ENCODE peak calls at places on chromosomes 4 and X, in nine cellular contexts. L is pancreas; C is body of pancreas; U is endothelial cell of umbilical vein; I is stomach; A is spleen; N is CD8-positive, alpha-beta T cell; W is breast epithelium; R is upper lobe of left lung. H is an unnamed sample.

GRCh38 chrX:134926864-134927263 is 63.9 kb upstream of the SMIM10 start:
- DNase-seq in U (no peak), L (no peak), W (no peak), N (no peak), I (no peak), R (no peak), C (no peak), A (no peak), H (no peak)

GRCh38 chr4:20490734-20491133 is 209.5 kb upstream of the PACRGL start:
- DNase-seq in N (no peak), L (no peak), I (no peak), U (no peak), C (no peak), A (no peak), R (no peak), W (no peak), H (no peak)

GRCh38 chrX:9133426-9133825 is 99.5 kb upstream of the FAM9B start:
- DNase-seq in W (no peak), R (no peak), A (no peak), N (no peak), L (no peak), U (no peak), C (no peak), I (no peak), H (no peak)

GRCh38 chrX:74343970-74344622 is 40.1 kb downstream of the ZCCHC13 start:
- DNase-seq in R (peak; percentile 73), U (peak; percentile 90), I (peak; percentile 67), C (peak; percentile 42), L (peak; percentile 65), W (peak; percentile 23), A (no peak), N (peak; percentile 37), H (no peak)

GRCh38 chr4:113499696-113500095 is 261.8 kb downstream of the CAMK2D start:
- DNase-seq in W (no peak), A (no peak), C (no peak), R (no peak), U (no peak), N (no peak), I (no peak), L (no peak), H (no peak)

GRCh38 chr4:189177130-189177529 is 763.5 kb upstream of the FRG1 start:
- DNase-seq in C (no peak), L (no peak), R (no peak), N (no peak), U (no peak), A (no peak), I (no peak), W (no peak), H (no peak)

GRCh38 chr4:134201216-134202098 is at the start of gene PABPC4L:
- DNase-seq in I (no peak), W (no peak), N (no peak), U (peak; percentile 77), A (peak; percentile 63), C (peak; percentile 17), R (peak; percentile 57), L (no peak), H (no peak)

GRCh38 chr4:22539251-22539650 is 23.4 kb upstream of the ADGRA3 start:
- DNase-seq in W (no peak), A (no peak), I (no peak), L (no peak), U (no peak), R (no peak), N (no peak), C (no peak), H (no peak)

GRCh38 chr4:40228497-40229365 is 31.9 kb downstream of the RHOH start:
- DNase-seq in R (no peak), C (no peak), I (no peak), N (no peak), U (no peak), A (no peak), W (no peak), L (no peak), H (no peak)

DNA sequence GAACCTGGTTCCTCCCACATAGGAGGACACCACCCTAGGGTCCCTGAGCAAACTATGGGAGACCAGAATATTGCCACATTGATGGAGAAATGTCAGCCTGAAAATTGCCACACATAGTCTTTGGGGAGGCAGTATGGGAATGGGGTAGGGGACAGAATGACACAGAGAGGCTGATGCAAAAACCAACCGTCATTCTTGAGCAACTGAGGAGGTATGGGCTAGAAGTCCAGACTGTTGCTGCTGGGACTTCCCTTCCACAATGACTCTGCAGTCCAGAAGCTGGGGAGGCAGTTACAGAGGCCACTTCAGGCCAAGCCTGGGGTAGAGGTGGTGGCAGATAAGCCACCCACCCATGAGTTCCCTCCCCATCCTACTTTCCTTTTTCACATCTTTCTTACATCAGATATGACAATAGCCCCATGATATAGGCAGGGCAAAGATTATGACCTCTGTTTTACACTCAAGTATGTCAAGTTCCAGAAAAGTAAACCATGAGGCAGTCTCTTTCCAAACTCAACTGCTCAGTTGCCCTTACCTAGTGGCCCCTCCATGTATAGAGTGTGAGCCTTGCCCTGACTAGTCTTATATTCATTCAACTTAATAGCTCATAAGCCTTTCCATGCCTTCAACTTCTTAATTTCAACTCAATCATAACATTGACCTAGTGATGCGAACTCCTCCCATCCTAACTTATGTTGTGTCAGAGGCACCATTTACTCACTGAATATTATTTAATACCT is 41.7 kb downstream of the VSIG4 start:
- DNase-seq in A (no peak), R (peak; percentile 72), N (no peak), W (no peak), U (no peak), L (no peak), C (no peak), I (no peak), H (no peak)
- H3K27me3 ChIP-seq in A (no peaks in the 10 kb centered on the region), R (no peaks in the 10 kb centered on the region), N (no peaks in the 10 kb centered on the region), W (no peaks in the 10 kb centered on the region), U (no peaks in the 10 kb centered on the region), L (no peaks in the 10 kb centered on the region), C (no peaks in the 10 kb centered on the region), I (peaks cover 7% of the 10 kb centered on the region), H (no peaks in the 10 kb centered on the region)

GRCh38 chr4:11545651-11546050 is 117.0 kb upstream of the HS3ST1 start:
- DNase-seq in N (no peak), I (no peak), U (no peak), R (no peak), C (no peak), L (no peak), A (no peak), W (no peak), H (no peak)

GRCh38 chr4:11546391-11547160 is 117.9 kb upstream of the HS3ST1 start:
- DNase-seq in I (no peak), C (no peak), N (no peak), R (no peak), U (peak; percentile 62), A (no peak), W (no peak), L (no peak), H (no peak)

GRCh38 chr4:11543710-11544109 is 115.0 kb upstream of the HS3ST1 start:
- DNase-seq in W (no peak), I (no peak), U (peak; percentile 95), N (no peak), C (no peak), L (no peak), R (no peak), A (no peak), H (no peak)

GRCh38 chr4:11537846-11538245 is 109.2 kb upstream of the HS3ST1 start:
- DNase-seq in W (no peak), L (no peak), U (no peak), I (no peak), R (no peak), A (no peak), N (no peak), C (no peak), H (no peak)

GRCh38 chr4:11542952-11543351 is 114.3 kb upstream of the HS3ST1 start:
- DNase-seq in I (no peak), L (no peak), C (no peak), A (no peak), U (no peak), N (no peak), W (no peak), R (no peak), H (no peak)
- H3K9me3 ChIP-seq in I (no peaks in the 10 kb centered on the region), L (no peaks in the 10 kb centered on the region), C (no peaks in the 10 kb centered on the region), A (no peaks in the 10 kb centered on the region), U (no peaks in the 10 kb centered on the region), N (no peaks in the 10 kb centered on the region), W (no peaks in the 10 kb centered on the region), R (no peaks in the 10 kb centered on the region), H (no peaks in the 10 kb centered on the region)

DNA sequence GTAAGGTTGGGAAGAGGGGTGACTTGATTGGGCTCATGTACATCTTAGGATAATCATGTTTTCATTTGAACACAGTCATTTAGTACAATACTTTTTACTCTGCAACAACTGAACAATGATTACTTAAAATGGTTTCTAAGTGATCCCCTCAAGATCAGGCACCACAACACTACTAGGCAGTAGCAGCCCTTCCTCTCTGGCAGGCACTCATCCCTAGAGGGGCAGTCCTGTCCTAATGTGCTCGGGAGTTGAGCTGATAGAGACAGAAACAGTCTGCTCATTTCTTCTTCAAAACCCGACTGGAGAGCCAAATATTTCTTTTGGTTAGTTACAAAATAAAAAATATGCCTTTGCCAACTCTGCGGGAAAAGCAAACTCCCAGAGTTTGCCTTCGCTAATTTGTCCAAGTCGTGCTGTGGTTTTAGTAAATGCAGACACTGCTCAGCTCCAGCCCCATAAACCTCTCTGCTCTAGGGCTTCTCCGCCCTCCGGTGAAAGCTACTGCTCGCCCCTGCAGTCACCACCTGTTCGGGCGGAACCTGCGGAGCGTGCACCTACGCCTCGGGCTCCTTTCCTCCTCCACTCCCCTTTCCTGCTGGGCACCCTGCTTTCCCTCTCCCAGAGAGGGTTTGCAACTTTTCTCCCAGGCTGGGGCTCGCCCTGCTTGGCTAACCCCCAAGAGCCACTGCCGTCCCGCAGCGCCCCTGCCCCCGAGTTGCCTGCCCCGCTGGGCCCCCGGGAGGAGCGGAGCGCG is 524 bp upstream of the NPNT start:
- DNase-seq in R (peak; percentile 53), A (no peak), I (no peak), L (no peak), C (peak; percentile 61), N (no peak), U (no peak), W (no peak), H (no peak)
- H3K27ac ChIP-seq in R (peak overlapping the region; percentile 93), A (peak overlapping the region; percentile 27), I (peak overlapping the region; percentile 28), L (peak overlapping the region; percentile 76), C (peak overlapping the region; percentile 81), N (no peak overlapping the region), U (no peak overlapping the region), W (peak overlapping the region; percentile 43), H (no peak overlapping the region)

GRCh38 chr4:7512428-7512827 is 77.7 kb upstream of the PSAPL1 start:
- DNase-seq in U (no peak), W (no peak), R (no peak), N (no peak), A (no peak), C (no peak), L (no peak), I (no peak), H (no peak)
- H3K27me3 ChIP-seq in U (no peaks in the 10 kb centered on the region), W (no peaks in the 10 kb centered on the region), R (no peaks in the 10 kb centered on the region), N (no peaks in the 10 kb centered on the region), A (peaks cover 36% of the 10 kb centered on the region), C (peaks cover 6% of the 10 kb centered on the region), L (no peaks in the 10 kb centered on the region), I (peaks cover 10% of the 10 kb centered on the region), H (no peaks in the 10 kb centered on the region)

H was measured in CD4-positive, alpha-beta T cell.